ENCODE peak calls at places on chromosomes 2 and 18, in five cellular contexts. O, K, P, M and Y are unnamed samples.

GRCh38 chr2:107466241-107466640 is 360.5 kb upstream of the RGPD4 start:
- DNase-seq in P (no peak), O (no peak), K (no peak), M (peak), Y (no peak)

GRCh38 chr2:149125031-149125725 is 86.7 kb downstream of the LYPD6B start:
- DNase-seq in O (no peak), K (no peak), P (no peak), M (no peak), Y (no peak)

GRCh38 chr2:112683550-112684414 is 37.0 kb upstream of the NT5DC4 start:
- DNase-seq in M (no peak), K (no peak), P (no peak), O (no peak), Y (no peak)

GRCh38 chr2:7967707-7968106 is 714.1 kb upstream of the ID2 start:
- DNase-seq in M (no peak), O (no peak), P (no peak), K (no peak), Y (no peak)

GRCh38 chr2:71923887-71924533 is 223.7 kb downstream of the CYP26B1 start:
- DNase-seq in K (no peak), O (peak), P (peak), M (peak), Y (peak)

GRCh38 chr2:109388018-109388417 is 225.7 kb downstream of the SEPTIN10 start:
- DNase-seq in M (no peak), P (no peak), K (no peak), O (no peak), Y (no peak)

GRCh38 chr2:120302301-120302700 is 43.6 kb upstream of the INHBB start:
- DNase-seq in K (no peak), O (no peak), P (no peak), M (no peak), Y (no peak)

GRCh38 chr2:159290289-159290907 is 3.9 kb upstream of the WDSUB1 start:
- DNase-seq in M (no peak), P (peak), O (no peak), K (no peak), Y (no peak)

GRCh38 chr2:219530048-219530963 is 13.3 kb downstream of the CHPF start:
- DNase-seq in O (peak), P (peak), M (peak), K (peak), Y (peak)

GRCh38 chr2:98381494-98381893 is 35.2 kb downstream of the CNGA3 start:
- DNase-seq in M (no peak), P (no peak), K (no peak), O (no peak), Y (no peak)

GRCh38 chr2:206942799-206943478 is 3.6 kb downstream of the CPO start:
- DNase-seq in K (no peak), O (no peak), M (no peak), P (no peak), Y (no peak)

GRCh38 chr2:108169982-108170625 is 69.7 kb upstream of the SULT1C3 start:
- DNase-seq in P (peak), M (peak), O (no peak), K (no peak), Y (no peak)

GRCh38 chr2:78024991-78025390 is 502.8 kb upstream of the LRRTM4 start:
- DNase-seq in O (no peak), M (no peak), K (no peak), P (no peak), Y (no peak)

GRCh38 chr2:23411752-23412431 is 26.9 kb downstream of the KLHL29 start:
- DNase-seq in O (no peak), M (no peak), K (no peak), P (no peak), Y (no peak)

GRCh38 chr18:45050712-45051639 is 370.3 kb downstream of the SETBP1 start:
- DNase-seq in K (no peak), M (no peak), O (no peak), P (no peak), Y (no peak)

GRCh38 chr18:74316257-74317180 is 880 bp downstream of the C18orf63 start:
- DNase-seq in P (no peak), K (no peak), O (peak), M (no peak), Y (no peak)